ENCODE peak calls at places on chromosomes 6 and 20, in six cellular contexts. D is transverse colon, P is lung, K is suprapubic skin, N is mucosa of descending colon, B is right atrium auricular region. E is an unnamed sample.

GRCh38 chr6:16511723-16512584 is 249.3 kb downstream of the ATXN1 start:
- DNase-seq in D (peak; percentile 58), P (no peak), K (no peak), N (peak; percentile 54), B (no peak), E (no peak)

GRCh38 chr6:91088515-91088914 is 501.6 kb upstream of the MAP3K7 start:
- DNase-seq in D (no peak), P (no peak), K (no peak), N (no peak), B (no peak), E (no peak)

GRCh38 chr6:147204843-147205311 is 660 bp downstream of the STXBP5 start:
- DNase-seq in D (no peak), P (no peak), K (no peak), N (no peak), B (no peak), E (no peak)

GRCh38 chr20:41175727-41176330 is 38.5 kb downstream of the PLCG1 start:
- DNase-seq in D (no peak), P (no peak), K (peak; percentile 48), N (no peak), B (peak; percentile 38), E (no peak)

GRCh38 chr6:25041676-25042598 is 106.2 kb upstream of the RIPOR2 start:
- DNase-seq in D (peak; percentile 30), P (no peak), K (no peak), N (peak; percentile 19), B (no peak), E (no peak)

GRCh38 chr20:57445298-57445697 is 54.1 kb downstream of the RBM38 start:
- DNase-seq in D (peak; percentile 50), P (no peak), K (no peak), N (no peak), B (peak; percentile 82), E (peak; percentile 81)

GRCh38 chr6:14412026-14412425 is 294.5 kb downstream of the CD83 start:
- DNase-seq in D (no peak), P (no peak), K (no peak), N (no peak), B (no peak), E (no peak)

GRCh38 chr20:4925842-4926530 is 75.3 kb downstream of the SLC23A2 start:
- DNase-seq in D (peak; percentile 56), P (no peak), K (no peak), N (peak; percentile 72), B (peak; percentile 83), E (peak; percentile 57)

GRCh38 chr20:6007529-6008103 is 46.2 kb downstream of the LRRN4 start:
- DNase-seq in D (no peak), P (no peak), K (no peak), N (peak; percentile 14), B (no peak), E (no peak)

GRCh38 chr6:141035312-141036058 is 1097.2 kb upstream of the GJE1 start:
- DNase-seq in D (no peak), P (no peak), K (no peak), N (no peak), B (no peak), E (no peak)

GRCh38 chr6:150590448-150590847 is 9.2 kb upstream of the PLEKHG1 start:
- DNase-seq in D (no peak), P (no peak), K (no peak), N (no peak), B (no peak), E (no peak)

DNA sequence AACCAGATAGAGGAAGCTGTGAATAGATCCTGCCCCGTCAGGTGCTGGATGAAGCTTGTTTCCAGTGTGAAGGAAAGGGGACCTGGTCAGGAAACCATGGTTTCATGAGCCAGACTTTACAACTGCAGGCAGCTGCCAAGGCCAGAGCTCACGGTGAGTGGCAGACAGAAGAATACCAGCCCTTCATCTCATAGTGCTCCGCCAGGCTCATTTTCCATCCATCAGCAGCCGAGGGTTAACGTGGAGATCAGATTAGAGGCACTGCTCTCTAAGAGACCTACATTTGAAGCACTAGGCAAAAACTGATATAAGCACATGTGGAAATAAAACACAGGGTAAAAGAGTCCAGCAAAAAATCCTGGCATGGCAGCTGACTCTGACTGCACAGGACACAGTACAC is 172.4 kb downstream of the CD24 start:
- DNase-seq in D (no peak), P (no peak), K (no peak), N (no peak), B (no peak), E (no peak)
- H3K4me1 ChIP-seq in D (peaks cover 12% of the 10 kb centered on the region), P (no peaks in the 10 kb centered on the region), K (no peaks in the 10 kb centered on the region), N (peaks cover 11% of the 10 kb centered on the region), B (no peaks in the 10 kb centered on the region), E (no peaks in the 10 kb centered on the region)

GRCh38 chr6:31397901-31398300 is 5.5 kb upstream of the MICA start:
- DNase-seq in D (no peak), P (no peak), K (no peak), N (no peak), B (no peak), E (no peak)

GRCh38 chr6:31402324-31403282 is 792 bp upstream of the MICA start:
- DNase-seq in D (peak; percentile 38), P (no peak), K (no peak), N (peak; percentile 46), B (no peak), E (no peak)

GRCh38 chr6:31401403-31401802 is 2.0 kb upstream of the MICA start:
- DNase-seq in D (peak; percentile 75), P (peak; percentile 65), K (no peak), N (peak; percentile 44), B (peak; percentile 72), E (no peak)

GRCh38 chr6:31400467-31401289 is 2.7 kb upstream of the MICA start:
- DNase-seq in D (peak; percentile 88), P (peak; percentile 84), K (peak; percentile 92), N (peak; percentile 91), B (peak; percentile 91), E (peak; percentile 90)

DNA sequence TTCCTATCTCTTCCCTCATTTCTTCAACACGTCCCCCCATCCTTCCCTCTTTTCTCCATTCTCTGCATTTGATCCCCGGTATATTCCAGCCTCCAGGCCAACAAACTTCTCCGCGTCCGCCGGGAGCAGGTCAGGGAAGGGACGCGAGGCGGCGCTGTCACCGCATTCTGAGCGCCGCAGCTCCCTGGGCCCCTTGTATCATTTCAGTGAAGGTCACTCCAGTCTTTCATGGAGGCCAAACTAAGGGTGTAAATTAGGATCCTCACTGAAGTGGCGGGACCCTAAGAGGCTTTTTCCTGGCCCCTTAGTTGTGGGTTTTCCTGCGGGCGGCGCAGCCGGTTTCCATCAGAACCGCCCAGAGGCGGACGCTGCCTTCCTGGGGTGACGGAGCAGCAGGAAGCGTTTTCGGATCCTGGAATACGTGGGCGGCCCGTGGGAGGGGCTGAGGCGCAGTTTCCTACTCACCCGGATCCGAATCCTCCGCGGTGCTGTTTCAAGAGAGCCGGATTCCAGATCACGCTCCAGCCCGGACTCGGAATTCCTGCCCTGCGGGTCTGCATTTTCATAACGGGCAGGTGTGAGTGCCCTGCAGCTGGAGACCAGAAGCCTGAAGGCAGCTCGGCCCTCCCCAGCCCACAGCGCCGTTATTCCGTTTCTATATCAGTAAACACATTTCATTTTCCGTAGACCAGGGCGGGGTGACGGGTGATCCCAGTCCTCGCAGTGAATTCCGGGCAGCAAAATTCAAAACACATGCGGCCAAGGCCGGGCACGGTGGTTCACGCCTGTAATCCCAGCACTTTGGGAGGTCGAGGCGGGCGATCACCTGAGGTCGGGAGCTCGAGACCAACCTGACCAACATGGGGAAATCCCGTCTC is 3.6 kb upstream of the MICA start:
- DNase-seq in D (peak; percentile 94), P (peak; percentile 92), K (peak; percentile 96), N (peak; percentile 94), B (peak; percentile 95), E (peak; percentile 97)
- H3K4me1 ChIP-seq in D (peaks cover 66% of the 10 kb centered on the region), P (peaks cover 9% of the 10 kb centered on the region), K (peaks cover 59% of the 10 kb centered on the region), N (peaks cover 41% of the 10 kb centered on the region), B (no peaks in the 10 kb centered on the region), E (peaks cover 9% of the 10 kb centered on the region)

DNA sequence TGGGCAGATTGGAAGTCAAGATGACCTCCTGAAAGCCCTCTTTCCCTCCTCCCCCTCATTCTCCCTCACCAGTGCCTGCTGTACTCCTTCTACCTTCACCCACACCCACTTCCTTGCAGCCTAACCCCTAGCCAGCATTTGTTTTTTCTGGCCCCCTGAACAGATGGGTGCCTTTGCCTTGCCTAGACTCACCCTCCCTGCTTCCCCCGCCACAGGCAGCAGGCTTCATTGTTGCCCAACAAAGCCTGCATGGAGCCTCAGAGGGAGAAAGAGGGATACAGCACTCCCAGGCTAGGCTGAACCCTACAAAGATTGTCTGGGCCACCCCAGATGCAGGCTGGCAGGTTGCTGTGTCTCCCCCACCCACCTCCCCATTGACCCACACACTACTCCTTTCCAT is 2.7 kb downstream of the MOCS1 start:
- DNase-seq in D (no peak), P (no peak), K (no peak), N (no peak), B (peak; percentile 55), E (no peak)
- H3K4me1 ChIP-seq in D (peaks cover 31% of the 10 kb centered on the region), P (peaks cover 20% of the 10 kb centered on the region), K (peaks cover 33% of the 10 kb centered on the region), N (peaks cover 10% of the 10 kb centered on the region), B (no peaks in the 10 kb centered on the region), E (peaks cover 66% of the 10 kb centered on the region)

GRCh38 chr6:334536-334935 is 42.2 kb downstream of the DUSP22 start:
- DNase-seq in D (no peak), P (no peak), K (no peak), N (no peak), B (no peak), E (no peak)
- H3K4me1 ChIP-seq in D (peaks cover 22% of the 10 kb centered on the region), P (peaks cover 12% of the 10 kb centered on the region), K (peaks cover 5% of the 10 kb centered on the region), N (peaks cover 10% of the 10 kb centered on the region), B (no peaks in the 10 kb centered on the region), E (no peaks in the 10 kb centered on the region)

DNA sequence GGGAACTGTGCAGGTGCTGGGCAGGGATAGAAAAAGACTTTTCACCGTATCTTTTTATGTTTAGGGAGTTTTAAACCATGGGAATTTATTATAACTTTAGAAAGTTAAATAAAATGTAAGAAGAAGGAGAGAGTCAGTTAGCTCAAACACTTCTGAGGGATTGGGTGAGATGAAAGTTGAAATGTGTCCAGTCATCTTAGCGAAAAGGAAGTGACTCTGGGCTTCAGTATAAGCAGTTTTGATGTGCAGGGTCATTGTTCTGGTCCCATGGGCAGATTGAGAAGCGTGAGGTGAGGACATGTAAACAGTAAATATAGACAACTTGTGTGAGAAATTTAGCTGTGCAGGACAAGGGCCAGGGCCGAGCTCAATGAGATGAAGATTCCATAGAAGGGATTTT is 66.9 kb downstream of the TOX2 start:
- DNase-seq in D (no peak), P (no peak), K (peak; percentile 38), N (no peak), B (no peak), E (no peak)
- H3K4me1 ChIP-seq in D (peaks cover 30% of the 10 kb centered on the region), P (peaks cover 14% of the 10 kb centered on the region), K (no peaks in the 10 kb centered on the region), N (peaks cover 26% of the 10 kb centered on the region), B (no peaks in the 10 kb centered on the region), E (no peaks in the 10 kb centered on the region)

E was measured in ascending aorta.